ENCODE peak calls at places on chromosomes 12 and 14, in five cellular contexts. G, L, X, E and K are unnamed samples.

GRCh38 chr12:31119531-31120211 is 46.0 kb downstream of the DDX11 start:
- DNase-seq in X (no peak), E (no peak), G (no peak), L (no peak), K (no peak)

GRCh38 chr14:90576581-90576980 is 179.8 kb downstream of the CALM1 start:
- DNase-seq in X (no peak), G (no peak), E (no peak), L (no peak), K (no peak)

GRCh38 chr12:114209852-114210251 is 196.1 kb downstream of the TBX5 start:
- DNase-seq in X (no peak), G (no peak), E (no peak), L (no peak), K (no peak)

GRCh38 chr14:100446572-100446971 is 123.4 kb downstream of the SLC25A47 start:
- DNase-seq in X (no peak), E (no peak), G (no peak), L (no peak), K (no peak)

GRCh38 chr12:46372131-46372851 is at the start of gene SLC38A2:
- DNase-seq in E (peak; percentile 90), X (peak; percentile 71), L (peak; percentile 98), G (peak; percentile 96), K (no peak)

GRCh38 chr14:88710709-88711108 is 82.0 kb downstream of the EML5 start:
- DNase-seq in L (no peak), G (no peak), E (no peak), X (no peak), K (no peak)

GRCh38 chr12:67632005-67632404 is 16.5 kb upstream of the DYRK2 start:
- DNase-seq in G (no peak), L (no peak), E (no peak), X (no peak), K (no peak)

GRCh38 chr12:110762891-110763290 is 20.2 kb upstream of the PPP1CC start:
- DNase-seq in L (no peak), E (no peak), G (no peak), X (no peak), K (no peak)

GRCh38 chr12:77072833-77073495 is 7.6 kb upstream of the E2F7 start:
- DNase-seq in L (no peak), E (no peak), G (no peak), X (no peak), K (no peak)

GRCh38 chr12:106070611-106071010 is 68.1 kb downstream of the NUAK1 start:
- DNase-seq in E (no peak), G (no peak), L (no peak), X (no peak), K (no peak)

GRCh38 chr14:72525087-72525909 is 368.6 kb downstream of the DPF3 start:
- DNase-seq in E (no peak), G (no peak), L (no peak), X (no peak), K (no peak)

GRCh38 chr12:129594098-129594497 is 309.7 kb downstream of the TMEM132D start:
- DNase-seq in L (no peak), G (no peak), E (no peak), X (no peak), K (no peak)

GRCh38 chr12:79555006-79555925 is 135.5 kb downstream of the PAWR start:
- DNase-seq in X (peak; percentile 26), L (no peak), G (no peak), E (no peak), K (no peak)

GRCh38 chr14:52220924-52221802 is 46.3 kb upstream of the PTGDR start:
- DNase-seq in G (no peak), E (no peak), L (no peak), X (no peak), K (no peak)

GRCh38 chr12:28872654-28873268 is 276.3 kb upstream of the FAR2 start:
- DNase-seq in G (peak; percentile 1), L (peak; percentile 18), X (peak; percentile 46), E (no peak), K (no peak)

GRCh38 chr14:41859336-41859735 is 252.7 kb downstream of the LRFN5 start:
- DNase-seq in X (no peak), L (no peak), G (no peak), E (no peak), K (no peak)

GRCh38 chr12:12807970-12808702 is 5.0 kb upstream of the DDX47 start:
- DNase-seq in L (peak; percentile 24), G (peak; percentile 27), E (no peak), X (no peak), K (peak; percentile 38)

GRCh38 chr12:19630536-19630935 is 191.2 kb downstream of the AEBP2 start:
- DNase-seq in X (no peak), G (no peak), L (no peak), E (no peak), K (no peak)

GRCh38 chr12:12810507-12811143 is 2.5 kb upstream of the DDX47 start:
- DNase-seq in X (no peak), G (no peak), E (no peak), L (no peak), K (no peak)

GRCh38 chr12:120944645-120945217 is 33.6 kb upstream of the HNF1A start:
- DNase-seq in X (no peak), E (no peak), L (no peak), G (peak; percentile 42), K (peak; percentile 22)

GRCh38 chr12:2555487-2556082 is 239.2 kb upstream of the FKBP4 start:
- DNase-seq in G (no peak), E (no peak), L (no peak), X (no peak), K (no peak)

GRCh38 chr12:131458931-131459575 is 251.8 kb upstream of the SFSWAP start:
- DNase-seq in X (no peak), G (no peak), E (no peak), L (no peak), K (no peak)

GRCh38 chr14:22304324-22304723 is 284.7 kb downstream of the DAD1 start:
- DNase-seq in X (no peak), E (no peak), L (no peak), G (no peak), K (no peak)

GRCh38 chr14:69424139-69424923 is 25.8 kb downstream of the SLC39A9 start:
- DNase-seq in X (no peak), L (no peak), G (no peak), E (no peak), K (no peak)

GRCh38 chr12:110516995-110517394 is 14.9 kb downstream of the RAD9B start:
- DNase-seq in G (no peak), L (no peak), X (no peak), E (no peak), K (no peak)

GRCh38 chr14:104756477-104757237 is 3.7 kb downstream of the SIVA1 start:
- DNase-seq in L (no peak), G (no peak), E (no peak), X (no peak), K (no peak)

GRCh38 chr12:109460538-109460937 is 16.6 kb downstream of the KCTD10 start:
- DNase-seq in G (no peak), E (no peak), X (no peak), L (no peak), K (no peak)

GRCh38 chr14:99395904-99396530 is 84.6 kb downstream of the SETD3 start:
- DNase-seq in L (no peak), X (peak; percentile 7), G (peak; percentile 9), E (no peak), K (no peak)

GRCh38 chr12:82366182-82366581 is 7.9 kb downstream of the METTL25 start:
- DNase-seq in L (no peak), X (no peak), G (no peak), E (no peak), K (no peak)

GRCh38 chr12:112183141-112183581 is 57.8 kb downstream of the TRAFD1 start:
- DNase-seq in E (no peak), X (no peak), L (no peak), G (no peak), K (no peak)

GRCh38 chr14:96631621-96632362 is 129.6 kb downstream of the PAPOLA start:
- DNase-seq in L (peak; percentile 4), E (no peak), G (no peak), X (no peak), K (no peak)

GRCh38 chr12:10750385-10750727 is 27.2 kb upstream of the YBX3 start:
- DNase-seq in L (no peak), X (no peak), G (no peak), E (no peak), K (no peak)
- H3K27ac ChIP-seq in L (peak overlapping the region; percentile 59), X (no peak overlapping the region), G (no peak overlapping the region), E (no peak overlapping the region), K (peak overlapping the region; percentile 86)

DNA sequence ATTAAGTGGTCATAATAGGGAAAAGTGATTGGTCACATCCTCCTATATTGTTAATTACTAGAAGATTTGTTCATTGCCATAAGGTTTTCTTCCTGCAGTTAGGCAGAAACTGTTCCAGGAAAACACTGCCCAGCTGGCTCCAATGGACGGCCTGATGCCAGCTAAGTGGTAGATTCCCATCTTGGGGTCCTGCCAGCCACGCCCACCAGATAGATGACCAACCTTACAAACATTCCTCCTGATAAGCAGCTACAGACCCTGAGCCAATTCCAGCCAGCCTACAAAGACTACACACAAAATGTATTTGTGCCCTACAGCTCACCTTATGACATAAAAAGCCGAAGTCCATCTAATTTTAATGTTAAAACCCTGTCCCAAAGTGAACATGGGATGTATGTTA is 685.9 kb upstream of the USP15 start:
- DNase-seq in G (no peak), E (no peak), X (no peak), L (no peak), K (no peak)
- H3K4me3 ChIP-seq in G (no peak overlapping the region), E (no peak overlapping the region), X (no peak overlapping the region), L (no peak overlapping the region), K (no peak overlapping the region)

GRCh38 chr12:51386361-51386760 is 4.8 kb downstream of the GALNT6 start:
- DNase-seq in L (no peak), G (no peak), E (no peak), X (no peak), K (no peak)

GRCh38 chr12:51388826-51389225 is 2.4 kb downstream of the GALNT6 start:
- DNase-seq in E (no peak), X (no peak), L (no peak), G (no peak), K (no peak)

GRCh38 chr12:51389302-51389999 is 1.8 kb downstream of the GALNT6 start:
- DNase-seq in X (no peak), G (no peak), E (no peak), L (no peak), K (no peak)

GRCh38 chr12:51390457-51391046 is 654 bp downstream of the GALNT6 start:
- DNase-seq in E (no peak), X (no peak), G (no peak), L (no peak), K (no peak)

DNA sequence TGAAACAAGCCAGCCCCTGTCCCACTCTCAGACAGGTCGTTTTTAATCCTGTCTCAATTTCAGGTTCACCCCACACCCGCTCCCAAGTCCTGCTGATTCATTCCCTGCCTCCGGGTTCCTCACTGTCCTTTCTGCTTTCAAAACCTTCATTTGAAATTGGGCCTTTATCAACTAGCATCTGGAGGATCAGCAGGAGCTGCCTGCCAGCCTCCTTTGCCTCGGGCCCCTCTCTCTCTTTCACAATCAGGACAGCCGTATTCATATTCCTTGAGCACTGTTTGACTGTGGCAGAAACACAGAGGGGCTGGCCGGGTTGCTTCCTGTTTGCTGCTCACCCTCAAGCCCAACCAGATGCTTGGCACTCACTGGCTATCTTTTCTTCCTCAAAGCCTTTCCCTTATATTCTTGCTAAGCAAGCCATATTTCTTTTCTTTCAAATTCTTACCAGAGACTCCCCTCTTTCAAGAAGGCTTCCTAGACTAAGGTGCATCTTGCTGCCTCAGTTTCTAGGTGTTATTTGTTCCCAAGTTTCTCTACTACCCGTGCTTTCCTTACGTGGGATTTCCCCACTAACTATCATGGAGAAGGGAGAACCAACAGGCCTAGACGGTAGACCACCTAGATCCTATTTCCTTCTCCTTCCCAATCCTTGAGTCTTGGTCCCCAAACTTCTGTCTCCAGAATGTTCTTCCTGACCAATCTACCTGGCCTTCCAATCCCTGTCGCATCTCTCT is 3.0 kb downstream of the GALNT6 start:
- DNase-seq in X (no peak), L (no peak), G (no peak), E (no peak), K (no peak)
- H3K27ac ChIP-seq in X (no peak overlapping the region), L (no peak overlapping the region), G (no peak overlapping the region), E (no peak overlapping the region), K (no peak overlapping the region)

GRCh38 chr12:27823038-27823437 is 43.0 kb upstream of the MANSC4 start:
- DNase-seq in L (no peak), X (no peak), G (no peak), E (no peak), K (no peak)
- H3K4me3 ChIP-seq in L (no peak overlapping the region), X (no peak overlapping the region), G (no peak overlapping the region), E (no peak overlapping the region), K (no peak overlapping the region)